ENCODE peak calls at places on chromosomes 5 and 9, in ten cellular contexts. X is fibroblast of mammary gland; O is BJ; M is PC-3; H is CD8-positive, alpha-beta T cell; A is psoas muscle; G is neural crest cell; S is GM13976; R is hepatocyte; Z is Panc1. P is an unnamed sample.

GRCh38 chr5:74641014-74641777 is 668 bp upstream of the ENC1 start:
- DNase-seq in G (peak), S (peak), A (peak), R (peak), O (no peak), H (peak), X (peak), Z (peak), M (peak), P (peak)

GRCh38 chr9:114798793-114799427 is 6.9 kb downstream of the TNFSF15 start:
- DNase-seq in R (no peak), O (no peak), Z (no peak), S (no peak), A (no peak), X (no peak), M (no peak), G (no peak), H (no peak), P (no peak)

GRCh38 chr5:113404269-113404668 is 30.5 kb downstream of the TSSK1B start:
- DNase-seq in O (no peak), S (no peak), R (no peak), X (no peak), M (no peak), A (no peak), H (no peak), Z (no peak), G (no peak), P (no peak)

GRCh38 chr9:4293293-4293931 is 6.5 kb downstream of the GLIS3 start:
- DNase-seq in Z (no peak), H (no peak), O (peak), M (peak), G (no peak), X (peak), R (peak), S (no peak), A (no peak), P (no peak)

GRCh38 chr9:16136961-16137360 is 584.1 kb downstream of the CCDC171 start:
- DNase-seq in X (peak), G (no peak), H (no peak), S (no peak), M (no peak), Z (no peak), O (no peak), A (peak), R (no peak), P (no peak)

GRCh38 chr5:98128271-98128670 is 645.2 kb upstream of the RGMB start:
- DNase-seq in G (no peak), R (no peak), S (no peak), M (no peak), X (no peak), A (no peak), Z (no peak), H (no peak), O (no peak), P (no peak)

GRCh38 chr9:133975511-133975910 is 16.6 kb downstream of the VAV2 start:
- DNase-seq in A (no peak), M (no peak), O (no peak), H (no peak), R (no peak), G (no peak), X (no peak), S (no peak), Z (no peak), P (no peak)

GRCh38 chr9:136685216-136685615 is 2.0 kb downstream of the AGPAT2 start:
- DNase-seq in M (no peak), X (no peak), R (no peak), H (no peak), Z (no peak), G (no peak), S (no peak), A (no peak), O (no peak), P (no peak)

GRCh38 chr5:148559461-148559860 is 94.9 kb downstream of the HTR4 start:
- DNase-seq in A (no peak), H (no peak), O (no peak), R (no peak), G (no peak), Z (no peak), S (no peak), X (no peak), M (no peak), P (no peak)

GRCh38 chr9:126505697-126506346 is 107.9 kb upstream of the LMX1B start:
- DNase-seq in A (no peak), H (no peak), O (no peak), X (no peak), Z (no peak), R (no peak), G (no peak), S (no peak), M (no peak), P (no peak)

GRCh38 chr5:143214890-143215289 is 188.6 kb downstream of the NR3C1 start:
- DNase-seq in A (no peak), R (no peak), G (no peak), Z (no peak), M (no peak), S (no peak), O (no peak), X (no peak), H (no peak), P (peak)

GRCh38 chr5:132116072-132116471 is 42.5 kb downstream of the CSF2 start:
- DNase-seq in R (no peak), M (no peak), S (no peak), O (no peak), A (no peak), G (no peak), Z (no peak), H (no peak), X (no peak), P (no peak)

GRCh38 chr9:129835860-129836223 is 584 bp downstream of the USP20 start:
- DNase-seq in M (peak), Z (no peak), H (peak), A (no peak), R (no peak), S (peak), X (peak), O (no peak), G (no peak), P (no peak)

GRCh38 chr5:145587308-145588071 is 247.7 kb downstream of the PRELID2 start:
- DNase-seq in Z (peak), O (peak), G (no peak), S (no peak), A (no peak), X (peak), R (peak), H (no peak), M (peak), P (no peak)

GRCh38 chr9:107612136-107612535 is 122.6 kb upstream of the KLF4 start:
- DNase-seq in Z (no peak), S (no peak), X (peak), O (no peak), A (peak), H (no peak), R (peak), G (no peak), M (no peak), P (no peak)

GRCh38 chr9:74645007-74645639 is 148.0 kb downstream of the RORB start:
- DNase-seq in O (no peak), G (peak), S (peak), H (no peak), Z (peak), X (peak), M (peak), A (no peak), R (peak), P (no peak)

GRCh38 chr5:6264394-6264793 is 114.0 kb downstream of the MED10 start:
- DNase-seq in G (no peak), H (no peak), R (no peak), X (no peak), O (no peak), M (peak), Z (no peak), A (no peak), S (no peak), P (no peak)

GRCh38 chr9:16870606-16871357 is at the start of gene BNC2:
- DNase-seq in X (peak), H (no peak), A (peak), M (peak), S (peak), Z (no peak), G (peak), O (no peak), R (peak), P (peak)

GRCh38 chr5:69414885-69415583 is at the start of gene MARVELD2:
- DNase-seq in X (no peak), G (no peak), O (no peak), S (peak), A (peak), M (peak), R (peak), Z (peak), H (peak), P (peak)

GRCh38 chr9:76905984-76906861 is at the start of gene PRUNE2:
- DNase-seq in S (peak), H (no peak), X (peak), M (peak), O (no peak), A (peak), R (peak), Z (no peak), G (peak), P (peak)

GRCh38 chr9:122810306-122810946 is 10.5 kb downstream of the OR1K1 start:
- DNase-seq in M (peak), X (peak), O (no peak), A (peak), G (peak), Z (peak), H (peak), R (peak), S (peak), P (peak)

GRCh38 chr5:89351232-89351631 is 468.2 kb upstream of the MEF2C start:
- DNase-seq in G (no peak), A (no peak), O (peak), X (peak), R (no peak), M (peak), S (no peak), H (no peak), Z (no peak), P (no peak)

GRCh38 chr9:108040783-108041182 is 551.2 kb upstream of the KLF4 start:
- DNase-seq in G (no peak), H (no peak), R (peak), X (peak), Z (no peak), A (no peak), M (peak), S (no peak), O (no peak), P (no peak)

GRCh38 chr5:180001742-180002141 is 69.8 kb downstream of the RNF130 start:
- DNase-seq in A (no peak), O (no peak), G (no peak), H (no peak), M (no peak), X (no peak), Z (no peak), R (no peak), S (no peak), P (no peak)

GRCh38 chr9:112084334-112084733 is 90.8 kb downstream of the SUSD1 start:
- DNase-seq in H (no peak), X (no peak), Z (no peak), R (no peak), M (no peak), A (no peak), S (no peak), G (no peak), O (no peak), P (no peak)

GRCh38 chr9:126591922-126592321 is 21.8 kb upstream of the LMX1B start:
- DNase-seq in Z (no peak), S (no peak), R (no peak), M (no peak), A (no peak), X (no peak), O (no peak), H (no peak), G (no peak), P (no peak)

GRCh38 chr9:127528407-127529251 is 77.3 kb downstream of the LRSAM1 start:
- DNase-seq in S (no peak), O (no peak), A (no peak), Z (no peak), H (no peak), G (no peak), R (no peak), X (no peak), M (no peak), P (no peak)

GRCh38 chr9:134357631-134358025 is 31.4 kb downstream of the RXRA start:
- DNase-seq in X (no peak), M (no peak), R (no peak), H (no peak), Z (no peak), O (no peak), A (no peak), S (no peak), G (no peak), P (no peak)

GRCh38 chr9:131727184-131727785 is 12.6 kb downstream of the RAPGEF1 start:
- DNase-seq in M (no peak), R (peak), O (no peak), X (peak), G (no peak), Z (no peak), A (peak), S (no peak), H (no peak), P (no peak)

GRCh38 chr5:150162142-150162513 is 4.5 kb upstream of the CDX1 start:
- DNase-seq in X (no peak), M (no peak), O (no peak), G (no peak), H (no peak), A (no peak), R (peak), Z (no peak), S (no peak), P (no peak)

GRCh38 chr5:23820764-23821471 is 313.5 kb downstream of the PRDM9 start:
- DNase-seq in Z (no peak), X (peak), O (no peak), S (no peak), G (no peak), A (no peak), R (peak), H (no peak), M (peak), P (no peak)
- TF ChIP-seq CTCF in Z (peak), X (peak), O (peak), S (no peak), G (peak), A (no peak), R (peak), H (no peak), M (peak), P (peak)

GRCh38 chr9:70390922-70391321 is 23.5 kb downstream of the KLF9 start:
- DNase-seq in H (no peak), G (no peak), M (no peak), S (no peak), O (no peak), R (no peak), Z (no peak), A (no peak), X (peak), P (no peak)

GRCh38 chr9:70392850-70393249 is 21.6 kb downstream of the KLF9 start:
- DNase-seq in Z (no peak), O (no peak), G (no peak), S (no peak), X (no peak), A (no peak), R (no peak), M (no peak), H (no peak), P (no peak)

GRCh38 chr9:70389188-70389587 is 25.3 kb downstream of the KLF9 start:
- DNase-seq in Z (no peak), M (no peak), A (no peak), R (no peak), H (no peak), O (no peak), G (no peak), S (no peak), X (no peak), P (no peak)

GRCh38 chr9:70389642-70390266 is 24.7 kb downstream of the KLF9 start:
- DNase-seq in S (no peak), M (peak), R (no peak), A (no peak), G (no peak), X (peak), H (no peak), O (no peak), Z (no peak), P (no peak)

GRCh38 chr9:70392189-70392588 is 22.3 kb downstream of the KLF9 start:
- DNase-seq in S (no peak), A (no peak), G (no peak), H (no peak), R (no peak), O (no peak), M (peak), Z (no peak), X (no peak), P (no peak)
- TF ChIP-seq CTCF in S (no peak), A (peak), G (peak), H (peak), R (peak), O (no peak), M (peak), Z (peak), X (peak), P (peak)

GRCh38 chr9:132798817-132799790 is 79.0 kb downstream of the AK8 start:
- DNase-seq in X (peak), Z (no peak), S (no peak), H (no peak), O (no peak), A (no peak), R (peak), G (no peak), M (peak), P (no peak)
- TF ChIP-seq CTCF in X (no peak), Z (no peak), S (no peak), H (no peak), O (no peak), A (no peak), R (no peak), G (no peak), M (peak), P (peak)

GRCh38 chr5:176647030-176647869 is at the start of gene TSPAN17:
- DNase-seq in R (peak), M (peak), H (peak), O (peak), X (peak), A (peak), G (peak), S (peak), Z (peak), P (peak)
- TF ChIP-seq CTCF in R (peak), M (peak), H (no peak), O (peak), X (no peak), A (peak), G (no peak), S (peak), Z (no peak), P (peak)

P was measured in GM06990.